ENCODE peak calls at places on chromosomes 16 and 17, in five cellular contexts. X is NCI-H1092 treated with DMSO at 0.1 percent for 48 hours; L is CD4-positive, alpha-beta memory T cell; S is left ventricle myocardium superior; P is non-pigmented ciliary epithelial cell. F is an unnamed sample.

GRCh38 chr16:84141143-84141670 is 3.8 kb downstream of the HSDL1 start:
- DNase-seq in X (no peak), L (no peak), S (no peak), P (no peak), F (no peak)

GRCh38 chr16:18788828-18789514 is 1.2 kb downstream of the RPS15A start:
- DNase-seq in X (no peak), L (no peak), S (no peak), P (no peak), F (no peak)

GRCh38 chr17:69857412-69857835 is 217.6 kb upstream of the KCNJ16 start:
- DNase-seq in X (no peak), L (no peak), S (no peak), P (peak), F (no peak)

GRCh38 chr17:28327031-28327607 is 8.1 kb downstream of the TMEM97 start:
- DNase-seq in X (no peak), L (no peak), S (no peak), P (no peak), F (no peak)

GRCh38 chr16:16148755-16149154 is 74.5 kb downstream of the ABCC6 start:
- DNase-seq in X (no peak), L (no peak), S (peak), P (no peak), F (no peak)

GRCh38 chr16:68445458-68445857 is 2.9 kb downstream of the SMPD3 start:
- DNase-seq in X (peak), L (no peak), S (no peak), P (no peak), F (no peak)

GRCh38 chr16:85752511-85753420 is 1.9 kb upstream of the C16orf74 start:
- DNase-seq in X (peak), L (no peak), S (no peak), P (no peak), F (no peak)

GRCh38 chr17:79619196-79619595 is 8.3 kb upstream of the RBFOX3 start:
- DNase-seq in X (no peak), L (no peak), S (no peak), P (no peak), F (no peak)

GRCh38 chr16:30585022-30585399 is 486 bp downstream of the ZNF785 start:
- DNase-seq in X (peak), L (no peak), S (no peak), P (no peak), F (no peak)

GRCh38 chr17:65556014-65556909 is 5.2 kb downstream of the AXIN2 start:
- DNase-seq in X (peak), L (peak), S (peak), P (no peak), F (peak)

GRCh38 chr17:57121308-57122042 is 36.4 kb downstream of the AKAP1 start:
- DNase-seq in X (peak), L (no peak), S (peak), P (no peak), F (no peak)

F was measured in CD8-positive, alpha-beta memory T cell.